ENCODE peak calls at places on chromosomes 12 and 14, in seven cellular contexts. One of them, this sample, is unnamed.

GRCh38 chr12:85968606-85969005 is 94.5 kb downstream of the NTS start:
- DNase-seq in ovary: no peak
- DNase-seq in mammary epithelial cell: no peak
- DNase-seq in adrenal gland: no peak
- DNase-seq in neural progenitor cell: no peak
- DNase-seq in effector memory CD4-positive, alpha-beta T cell: no peak
- DNase-seq in gastrocnemius medialis: no peak
- DNase-seq in this sample: no peak

GRCh38 chr14:21525995-21526671 is at the start of gene SALL2:
- DNase-seq in adrenal gland: peak; percentile 86
- DNase-seq in mammary epithelial cell: no peak
- DNase-seq in neural progenitor cell: peak; percentile 98
- DNase-seq in ovary: peak; percentile 86
- DNase-seq in effector memory CD4-positive, alpha-beta T cell: peak; percentile 52
- DNase-seq in gastrocnemius medialis: peak; percentile 23
- DNase-seq in this sample: peak; percentile 91

GRCh38 chr12:65408448-65408847 is 130.0 kb downstream of the MSRB3 start:
- DNase-seq in mammary epithelial cell: no peak
- DNase-seq in effector memory CD4-positive, alpha-beta T cell: no peak
- DNase-seq in gastrocnemius medialis: no peak
- DNase-seq in adrenal gland: no peak
- DNase-seq in neural progenitor cell: no peak
- DNase-seq in ovary: no peak
- DNase-seq in this sample: no peak

GRCh38 chr14:30482270-30482669 is 76.7 kb upstream of the G2E3 start:
- DNase-seq in adrenal gland: no peak
- DNase-seq in mammary epithelial cell: no peak
- DNase-seq in neural progenitor cell: no peak
- DNase-seq in effector memory CD4-positive, alpha-beta T cell: no peak
- DNase-seq in gastrocnemius medialis: no peak
- DNase-seq in ovary: no peak
- DNase-seq in this sample: no peak

GRCh38 chr14:94177806-94178205 is 3.7 kb downstream of the PPP4R4 start:
- DNase-seq in adrenal gland: no peak
- DNase-seq in gastrocnemius medialis: no peak
- DNase-seq in ovary: no peak
- DNase-seq in neural progenitor cell: peak; percentile 51
- DNase-seq in mammary epithelial cell: peak; percentile 74
- DNase-seq in effector memory CD4-positive, alpha-beta T cell: no peak
- DNase-seq in this sample: no peak

GRCh38 chr14:96309128-96309906 is 53.3 kb downstream of the BDKRB1 start:
- DNase-seq in neural progenitor cell: no peak
- DNase-seq in mammary epithelial cell: no peak
- DNase-seq in gastrocnemius medialis: no peak
- DNase-seq in effector memory CD4-positive, alpha-beta T cell: no peak
- DNase-seq in adrenal gland: no peak
- DNase-seq in ovary: no peak
- DNase-seq in this sample: no peak

GRCh38 chr12:54383041-54383609 is 1.4 kb downstream of the ZNF385A start:
- DNase-seq in effector memory CD4-positive, alpha-beta T cell: no peak
- DNase-seq in gastrocnemius medialis: no peak
- DNase-seq in ovary: no peak
- DNase-seq in adrenal gland: no peak
- DNase-seq in neural progenitor cell: no peak
- DNase-seq in mammary epithelial cell: peak; percentile 95
- DNase-seq in this sample: no peak

GRCh38 chr14:90676859-90677258 is 139.4 kb downstream of the TTC7B start:
- DNase-seq in effector memory CD4-positive, alpha-beta T cell: no peak
- DNase-seq in mammary epithelial cell: no peak
- DNase-seq in ovary: no peak
- DNase-seq in adrenal gland: no peak
- DNase-seq in gastrocnemius medialis: no peak
- DNase-seq in neural progenitor cell: no peak
- DNase-seq in this sample: no peak

GRCh38 chr12:6380141-6381121 is 3.5 kb upstream of the LTBR start:
- DNase-seq in adrenal gland: no peak
- DNase-seq in mammary epithelial cell: peak; percentile 25
- DNase-seq in gastrocnemius medialis: no peak
- DNase-seq in neural progenitor cell: peak; percentile 17
- DNase-seq in effector memory CD4-positive, alpha-beta T cell: no peak
- DNase-seq in ovary: no peak
- DNase-seq in this sample: peak; percentile 33

GRCh38 chr14:104001003-104001402 is 58.7 kb upstream of the RD3L start:
- DNase-seq in neural progenitor cell: peak; percentile 48
- DNase-seq in effector memory CD4-positive, alpha-beta T cell: no peak
- DNase-seq in mammary epithelial cell: no peak
- DNase-seq in ovary: no peak
- DNase-seq in adrenal gland: no peak
- DNase-seq in gastrocnemius medialis: no peak
- DNase-seq in this sample: no peak

GRCh38 chr12:94405378-94406116 is 54.1 kb downstream of the CEP83 start:
- DNase-seq in adrenal gland: no peak
- DNase-seq in effector memory CD4-positive, alpha-beta T cell: no peak
- DNase-seq in ovary: no peak
- DNase-seq in mammary epithelial cell: no peak
- DNase-seq in gastrocnemius medialis: no peak
- DNase-seq in neural progenitor cell: no peak
- DNase-seq in this sample: no peak

GRCh38 chr14:77044776-77045569 is 16.5 kb upstream of the IRF2BPL start:
- DNase-seq in gastrocnemius medialis: peak; percentile 78
- DNase-seq in neural progenitor cell: no peak
- DNase-seq in ovary: peak; percentile 82
- DNase-seq in mammary epithelial cell: no peak
- DNase-seq in adrenal gland: peak; percentile 81
- DNase-seq in effector memory CD4-positive, alpha-beta T cell: no peak
- DNase-seq in this sample: peak; percentile 66

GRCh38 chr12:110564471-110564991 is 18.6 kb downstream of the PPTC7 start:
- DNase-seq in ovary: no peak
- DNase-seq in gastrocnemius medialis: no peak
- DNase-seq in neural progenitor cell: no peak
- DNase-seq in adrenal gland: no peak
- DNase-seq in mammary epithelial cell: no peak
- DNase-seq in effector memory CD4-positive, alpha-beta T cell: no peak
- DNase-seq in this sample: no peak

GRCh38 chr12:5689773-5690172 is 255.3 kb downstream of the ANO2 start:
- DNase-seq in effector memory CD4-positive, alpha-beta T cell: no peak
- DNase-seq in mammary epithelial cell: no peak
- DNase-seq in neural progenitor cell: no peak
- DNase-seq in gastrocnemius medialis: no peak
- DNase-seq in adrenal gland: no peak
- DNase-seq in ovary: no peak
- DNase-seq in this sample: no peak

GRCh38 chr14:92951912-92952471 is 29.0 kb downstream of the CHGA start:
- DNase-seq in gastrocnemius medialis: peak; percentile 55
- DNase-seq in ovary: peak; percentile 76
- DNase-seq in effector memory CD4-positive, alpha-beta T cell: peak; percentile 41
- DNase-seq in mammary epithelial cell: peak; percentile 40
- DNase-seq in adrenal gland: peak; percentile 92
- DNase-seq in neural progenitor cell: peak; percentile 80
- DNase-seq in this sample: peak; percentile 86

GRCh38 chr12:89084751-89085150 is 267.6 kb downstream of the DUSP6 start:
- DNase-seq in ovary: no peak
- DNase-seq in effector memory CD4-positive, alpha-beta T cell: no peak
- DNase-seq in mammary epithelial cell: no peak
- DNase-seq in adrenal gland: no peak
- DNase-seq in neural progenitor cell: no peak
- DNase-seq in gastrocnemius medialis: no peak
- DNase-seq in this sample: no peak

GRCh38 chr12:124558298-124558697 is 9.1 kb downstream of the NCOR2 start:
- DNase-seq in neural progenitor cell: no peak
- DNase-seq in adrenal gland: no peak
- DNase-seq in effector memory CD4-positive, alpha-beta T cell: no peak
- DNase-seq in ovary: no peak
- DNase-seq in mammary epithelial cell: no peak
- DNase-seq in gastrocnemius medialis: no peak
- DNase-seq in this sample: peak; percentile 32

GRCh38 chr14:21924479-21924878 is 250.9 kb upstream of the OR4E1 start:
- DNase-seq in effector memory CD4-positive, alpha-beta T cell: peak; percentile 57
- DNase-seq in gastrocnemius medialis: no peak
- DNase-seq in mammary epithelial cell: no peak
- DNase-seq in adrenal gland: no peak
- DNase-seq in ovary: no peak
- DNase-seq in neural progenitor cell: peak; percentile 10
- DNase-seq in this sample: no peak

DNA sequence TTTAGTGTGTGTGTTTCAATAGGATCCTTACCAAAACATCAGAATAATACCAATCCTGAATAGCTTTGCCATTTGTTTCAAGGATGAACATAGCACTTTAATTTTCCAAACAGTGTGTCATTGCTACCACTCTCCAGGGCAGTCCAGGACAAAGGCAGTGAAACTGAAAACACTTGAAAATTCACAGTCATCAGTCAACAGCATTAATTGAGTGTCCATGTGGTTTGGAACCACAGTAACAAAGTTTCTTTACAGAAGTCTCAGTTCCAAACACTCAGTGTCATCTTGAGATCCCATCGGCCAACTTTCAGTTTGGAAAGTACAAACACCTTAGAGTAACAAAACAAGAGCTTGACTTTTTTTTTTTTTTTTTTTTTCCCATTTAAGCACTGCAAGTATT is 228.4 kb upstream of the SOX5 start:
- DNase-seq in mammary epithelial cell: no peak
- DNase-seq in adrenal gland: no peak
- DNase-seq in gastrocnemius medialis: no peak
- DNase-seq in neural progenitor cell: no peak
- DNase-seq in ovary: no peak
- DNase-seq in effector memory CD4-positive, alpha-beta T cell: no peak
- DNase-seq in this sample: no peak
- H3K27ac ChIP-seq in mammary epithelial cell: no peak overlapping the region
- H3K27ac ChIP-seq in adrenal gland: no peak overlapping the region
- H3K27ac ChIP-seq in gastrocnemius medialis: no peak overlapping the region
- H3K27ac ChIP-seq in neural progenitor cell: no peak overlapping the region
- H3K27ac ChIP-seq in ovary: no peak overlapping the region
- H3K27ac ChIP-seq in effector memory CD4-positive, alpha-beta T cell: no peak overlapping the region
- H3K27ac ChIP-seq in this sample: no peak overlapping the region

DNA sequence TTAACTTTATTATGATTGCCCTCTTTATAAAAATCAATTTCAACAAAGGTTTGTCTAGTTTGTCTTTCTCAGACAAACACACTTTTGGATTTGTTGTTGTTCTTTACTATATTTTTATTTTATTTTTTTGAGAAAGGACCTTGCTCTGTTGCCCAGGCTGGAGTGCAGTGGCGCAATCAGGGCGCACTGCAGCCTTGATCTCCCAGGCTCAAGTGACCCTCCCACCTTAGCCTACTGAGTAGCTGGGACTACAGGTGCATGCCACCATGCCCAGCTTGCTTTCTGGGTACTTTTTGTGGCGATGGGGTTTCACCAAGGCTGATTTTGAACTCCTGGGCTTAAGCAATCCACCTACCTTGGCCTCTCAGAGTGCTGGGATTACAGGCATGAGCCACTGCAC is 64.4 kb upstream of the CFL2 start:
- DNase-seq in effector memory CD4-positive, alpha-beta T cell: no peak
- DNase-seq in gastrocnemius medialis: no peak
- DNase-seq in neural progenitor cell: no peak
- DNase-seq in adrenal gland: no peak
- DNase-seq in mammary epithelial cell: no peak
- DNase-seq in ovary: no peak
- DNase-seq in this sample: no peak
- H3K36me3 ChIP-seq in effector memory CD4-positive, alpha-beta T cell: peaks cover 39% of the 10 kb centered on the region
- H3K36me3 ChIP-seq in gastrocnemius medialis: peaks cover 79% of the 10 kb centered on the region
- H3K36me3 ChIP-seq in neural progenitor cell: no peaks in the 10 kb centered on the region
- H3K36me3 ChIP-seq in adrenal gland: no peaks in the 10 kb centered on the region
- H3K36me3 ChIP-seq in mammary epithelial cell: peaks cover 32% of the 10 kb centered on the region
- H3K36me3 ChIP-seq in ovary: no peaks in the 10 kb centered on the region
- H3K36me3 ChIP-seq in this sample: no peaks in the 10 kb centered on the region

GRCh38 chr14:39440975-39441374 is 8.7 kb upstream of the FBXO33 start:
- DNase-seq in effector memory CD4-positive, alpha-beta T cell: no peak
- DNase-seq in adrenal gland: no peak
- DNase-seq in gastrocnemius medialis: no peak
- DNase-seq in mammary epithelial cell: no peak
- DNase-seq in ovary: no peak
- DNase-seq in neural progenitor cell: no peak
- DNase-seq in this sample: no peak
- H3K4me1 ChIP-seq in effector memory CD4-positive, alpha-beta T cell: no peaks in the 10 kb centered on the region
- H3K4me1 ChIP-seq in adrenal gland: no peaks in the 10 kb centered on the region
- H3K4me1 ChIP-seq in gastrocnemius medialis: no peaks in the 10 kb centered on the region
- H3K4me1 ChIP-seq in mammary epithelial cell: no peaks in the 10 kb centered on the region
- H3K4me1 ChIP-seq in ovary: no peaks in the 10 kb centered on the region
- H3K4me1 ChIP-seq in neural progenitor cell: no peaks in the 10 kb centered on the region
- H3K4me1 ChIP-seq in this sample: no peaks in the 10 kb centered on the region

GRCh38 chr12:118606690-118607089 is 230.3 kb downstream of the SUDS3 start:
- DNase-seq in neural progenitor cell: no peak
- DNase-seq in gastrocnemius medialis: no peak
- DNase-seq in ovary: no peak
- DNase-seq in mammary epithelial cell: no peak
- DNase-seq in effector memory CD4-positive, alpha-beta T cell: no peak
- DNase-seq in adrenal gland: no peak
- DNase-seq in this sample: no peak

GRCh38 chr12:118611770-118612169 is 235.4 kb downstream of the SUDS3 start:
- DNase-seq in mammary epithelial cell: no peak
- DNase-seq in ovary: no peak
- DNase-seq in adrenal gland: no peak
- DNase-seq in effector memory CD4-positive, alpha-beta T cell: no peak
- DNase-seq in gastrocnemius medialis: no peak
- DNase-seq in neural progenitor cell: no peak
- DNase-seq in this sample: no peak

GRCh38 chr12:118608770-118609344 is 232.5 kb downstream of the SUDS3 start:
- DNase-seq in effector memory CD4-positive, alpha-beta T cell: no peak
- DNase-seq in ovary: no peak
- DNase-seq in mammary epithelial cell: no peak
- DNase-seq in adrenal gland: no peak
- DNase-seq in gastrocnemius medialis: no peak
- DNase-seq in neural progenitor cell: no peak
- DNase-seq in this sample: no peak

GRCh38 chr12:118607831-118608230 is 231.5 kb downstream of the SUDS3 start:
- DNase-seq in gastrocnemius medialis: no peak
- DNase-seq in adrenal gland: no peak
- DNase-seq in neural progenitor cell: no peak
- DNase-seq in ovary: no peak
- DNase-seq in effector memory CD4-positive, alpha-beta T cell: no peak
- DNase-seq in mammary epithelial cell: no peak
- DNase-seq in this sample: no peak

DNA sequence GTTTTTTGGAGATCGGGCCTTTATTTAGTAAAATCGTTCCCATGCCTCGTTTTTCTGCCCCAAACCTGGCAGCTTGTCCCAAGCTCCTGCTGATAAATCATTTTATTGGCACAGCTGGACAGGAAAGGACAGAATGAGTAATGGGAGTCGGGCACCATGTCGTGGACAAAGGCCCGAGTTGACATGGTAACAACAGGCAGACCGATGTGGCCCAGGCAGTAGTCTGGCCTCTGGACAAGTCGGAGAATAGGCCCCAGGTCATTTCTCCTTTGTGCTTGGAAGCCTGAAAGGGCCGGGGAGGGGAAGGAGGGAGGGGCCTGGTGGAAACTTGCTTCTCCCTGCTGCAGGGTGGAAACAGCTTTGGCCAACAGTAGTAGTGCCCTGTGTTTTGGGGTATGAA is 234.9 kb downstream of the SUDS3 start:
- DNase-seq in effector memory CD4-positive, alpha-beta T cell: no peak
- DNase-seq in adrenal gland: peak; percentile 84
- DNase-seq in neural progenitor cell: peak; percentile 80
- DNase-seq in ovary: no peak
- DNase-seq in mammary epithelial cell: no peak
- DNase-seq in gastrocnemius medialis: no peak
- DNase-seq in this sample: peak; percentile 61
- H3K27ac ChIP-seq in effector memory CD4-positive, alpha-beta T cell: no peak overlapping the region
- H3K27ac ChIP-seq in adrenal gland: no peak overlapping the region
- H3K27ac ChIP-seq in neural progenitor cell: peak overlapping the region; percentile 41
- H3K27ac ChIP-seq in ovary: no peak overlapping the region
- H3K27ac ChIP-seq in mammary epithelial cell: no peak overlapping the region
- H3K27ac ChIP-seq in gastrocnemius medialis: no peak overlapping the region
- H3K27ac ChIP-seq in this sample: no peak overlapping the region